ENCODE peak calls at places on chromosome 9, in seven cellular contexts. W, K, A, B, C, M and R are unnamed samples.

GRCh38 chr9:126773004-126773607 is 31.7 kb upstream of the ZBTB43 start:
- DNase-seq in A (no peak), K (no peak), C (no peak), W (no peak), B (no peak), M (no peak), R (no peak)

GRCh38 chr9:136091582-136092352 is 3.3 kb downstream of the NACC2 start:
- DNase-seq in M (peak), W (no peak), B (no peak), C (no peak), A (no peak), K (no peak), R (no peak)

GRCh38 chr9:93064392-93065124 is 6.1 kb downstream of the SUSD3 start:
- DNase-seq in C (no peak), K (no peak), A (peak), B (no peak), M (peak), W (no peak), R (no peak)

GRCh38 chr9:86324901-86325300 is 29.3 kb downstream of the TUT7 start:
- DNase-seq in M (no peak), K (no peak), C (no peak), B (no peak), W (no peak), A (no peak), R (no peak)

GRCh38 chr9:86944974-86945867 is 2.1 kb downstream of the GAS1 start:
- DNase-seq in A (no peak), C (no peak), K (no peak), B (no peak), M (no peak), W (peak), R (no peak)

GRCh38 chr9:111940697-111941096 is 44.1 kb downstream of the UGCG start:
- DNase-seq in W (no peak), B (no peak), C (no peak), M (no peak), K (no peak), A (no peak), R (no peak)

GRCh38 chr9:35519697-35520403 is 29.9 kb downstream of the RUSC2 start:
- DNase-seq in M (no peak), K (peak), A (no peak), C (no peak), B (no peak), W (no peak), R (no peak)

GRCh38 chr9:124180557-124180956 is 77.2 kb upstream of the NEK6 start:
- DNase-seq in B (no peak), M (no peak), A (peak), C (no peak), K (no peak), W (peak), R (no peak)

GRCh38 chr9:121744002-121744686 is 92.7 kb downstream of the DAB2IP start:
- DNase-seq in K (peak), M (no peak), W (peak), C (no peak), A (peak), B (peak), R (peak)

GRCh38 chr9:114033397-114034103 is 44.5 kb downstream of the AMBP start:
- DNase-seq in C (no peak), W (peak), A (no peak), K (peak), B (peak), M (no peak), R (peak)

GRCh38 chr9:35114921-35115341 is 731 bp downstream of the ATOSB start:
- DNase-seq in C (no peak), K (peak), M (peak), W (peak), B (no peak), A (peak), R (peak)

GRCh38 chr9:133591116-133591910 is 17.9 kb downstream of the FAM163B start:
- DNase-seq in W (no peak), K (no peak), C (no peak), B (no peak), M (no peak), A (no peak), R (no peak)

GRCh38 chr9:137619240-137620090 is 660 bp downstream of the EHMT1 start:
- DNase-seq in C (no peak), B (no peak), M (peak), K (no peak), W (peak), A (peak), R (no peak)

GRCh38 chr9:19471737-19472648 is 63.2 kb downstream of the ACER2 start:
- DNase-seq in A (peak), B (no peak), W (peak), C (peak), M (peak), K (peak), R (no peak)

GRCh38 chr9:35564658-35565061 is 40.4 kb upstream of the TESK1 start:
- DNase-seq in C (no peak), A (no peak), M (no peak), K (peak), W (no peak), B (no peak), R (no peak)

GRCh38 chr9:96340707-96341106 is 38.7 kb upstream of the HSD17B3 start:
- DNase-seq in C (no peak), W (no peak), A (no peak), M (no peak), K (no peak), B (no peak), R (no peak)

GRCh38 chr9:109968702-109969450 is 188.9 kb downstream of the PALM2AKAP2 start:
- DNase-seq in A (no peak), B (no peak), M (no peak), C (no peak), K (no peak), W (peak), R (no peak)

GRCh38 chr9:115262477-115262876 is 144.5 kb upstream of the TNC start:
- DNase-seq in C (peak), A (peak), B (peak), K (no peak), M (no peak), W (peak), R (peak)

GRCh38 chr9:113154936-113155335 is 4.1 kb downstream of the SLC31A2 start:
- DNase-seq in C (no peak), M (no peak), K (no peak), W (no peak), A (no peak), B (no peak), R (no peak)

GRCh38 chr9:117414220-117414905 is 494 bp downstream of the ASTN2 start:
- DNase-seq in W (peak), M (no peak), B (peak), A (no peak), K (no peak), C (no peak), R (no peak)

GRCh38 chr9:100440071-100440470 is 13.1 kb downstream of the MSANTD3 start:
- DNase-seq in C (no peak), K (no peak), A (no peak), M (no peak), W (peak), B (no peak), R (no peak)

GRCh38 chr9:116490321-116490720 is 196.8 kb upstream of the TRIM32 start:
- DNase-seq in C (no peak), K (no peak), M (no peak), A (no peak), B (no peak), W (no peak), R (no peak)

GRCh38 chr9:115847245-115847644 is 306.3 kb upstream of the PAPPA start:
- DNase-seq in K (no peak), M (no peak), W (no peak), A (no peak), C (no peak), B (no peak), R (no peak)

GRCh38 chr9:134434896-134435506 is 108.7 kb downstream of the RXRA start:
- DNase-seq in W (peak), B (peak), K (peak), A (peak), M (no peak), C (no peak), R (peak)

GRCh38 chr9:115396071-115396529 is 278.1 kb upstream of the TNC start:
- DNase-seq in M (no peak), W (no peak), C (no peak), K (no peak), B (no peak), A (no peak), R (no peak)

GRCh38 chr9:110844121-110844520 is 175.5 kb downstream of the MUSK start:
- DNase-seq in A (no peak), K (no peak), B (no peak), C (no peak), M (no peak), W (no peak), R (no peak)

GRCh38 chr9:29211681-29212589 is 1638.7 kb upstream of the C9orf72 start:
- DNase-seq in M (no peak), C (no peak), A (no peak), B (no peak), K (no peak), W (peak), R (no peak)

GRCh38 chr9:90958328-90958727 is 156.7 kb downstream of the SYK start:
- DNase-seq in A (no peak), M (no peak), W (no peak), K (no peak), B (no peak), C (no peak), R (no peak)

GRCh38 chr9:86990276-86990675 is 43.0 kb upstream of the GAS1 start:
- DNase-seq in W (no peak), C (no peak), M (no peak), K (no peak), A (no peak), B (no peak), R (no peak)

GRCh38 chr9:36901528-36901927 is 132.5 kb downstream of the PAX5 start:
- DNase-seq in W (no peak), B (no peak), K (no peak), A (no peak), M (no peak), C (no peak), R (no peak)

GRCh38 chr9:126109575-126109974 is 217.1 kb upstream of the MVB12B start:
- DNase-seq in W (no peak), M (no peak), K (no peak), B (no peak), C (no peak), A (no peak), R (no peak)

GRCh38 chr9:2229109-2229733 is 214.1 kb downstream of the SMARCA2 start:
- DNase-seq in B (no peak), M (no peak), K (no peak), C (no peak), W (no peak), A (no peak), R (no peak)

GRCh38 chr9:21812945-21813568 is 10.6 kb downstream of the MTAP start:
- DNase-seq in B (peak), K (peak), W (peak), A (peak), M (peak), C (no peak), R (peak)

DNA sequence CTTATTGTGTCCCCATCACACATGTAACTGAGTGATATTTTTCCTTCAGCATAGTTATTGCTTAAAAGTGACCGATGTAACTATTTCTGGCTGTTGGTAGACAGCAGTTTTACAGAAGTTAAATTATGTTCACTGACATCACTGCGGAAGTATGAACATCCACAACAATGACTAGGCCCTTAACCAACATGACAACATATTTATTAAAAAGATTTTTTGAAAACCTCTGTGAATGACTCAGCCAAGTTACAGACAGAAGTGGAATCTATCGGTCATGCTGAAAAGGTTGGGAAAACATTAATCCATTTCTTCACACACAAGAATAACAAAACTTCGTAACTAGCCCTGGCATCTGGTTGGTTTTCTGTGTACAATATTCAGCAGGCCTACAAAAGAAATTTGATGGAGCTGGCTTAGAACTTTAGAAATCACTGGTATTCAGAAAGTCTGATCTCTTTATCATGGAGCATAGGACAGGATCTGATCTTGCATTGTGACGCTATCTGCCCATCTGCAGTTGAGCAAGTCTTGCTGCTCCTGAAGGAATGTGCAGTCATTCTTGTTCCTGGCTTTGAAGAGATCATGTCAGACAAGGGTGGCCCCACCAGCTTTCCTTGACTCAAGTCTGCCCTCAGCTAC is 6.5 kb downstream of the GLIS3 start:
- DNase-seq in K (peak), A (no peak), W (no peak), B (no peak), M (no peak), C (peak), R (peak)
- H3K27ac ChIP-seq in K (peak), A (peak), W (no peak), B (peak), M (no peak), C (peak), R (peak)

DNA sequence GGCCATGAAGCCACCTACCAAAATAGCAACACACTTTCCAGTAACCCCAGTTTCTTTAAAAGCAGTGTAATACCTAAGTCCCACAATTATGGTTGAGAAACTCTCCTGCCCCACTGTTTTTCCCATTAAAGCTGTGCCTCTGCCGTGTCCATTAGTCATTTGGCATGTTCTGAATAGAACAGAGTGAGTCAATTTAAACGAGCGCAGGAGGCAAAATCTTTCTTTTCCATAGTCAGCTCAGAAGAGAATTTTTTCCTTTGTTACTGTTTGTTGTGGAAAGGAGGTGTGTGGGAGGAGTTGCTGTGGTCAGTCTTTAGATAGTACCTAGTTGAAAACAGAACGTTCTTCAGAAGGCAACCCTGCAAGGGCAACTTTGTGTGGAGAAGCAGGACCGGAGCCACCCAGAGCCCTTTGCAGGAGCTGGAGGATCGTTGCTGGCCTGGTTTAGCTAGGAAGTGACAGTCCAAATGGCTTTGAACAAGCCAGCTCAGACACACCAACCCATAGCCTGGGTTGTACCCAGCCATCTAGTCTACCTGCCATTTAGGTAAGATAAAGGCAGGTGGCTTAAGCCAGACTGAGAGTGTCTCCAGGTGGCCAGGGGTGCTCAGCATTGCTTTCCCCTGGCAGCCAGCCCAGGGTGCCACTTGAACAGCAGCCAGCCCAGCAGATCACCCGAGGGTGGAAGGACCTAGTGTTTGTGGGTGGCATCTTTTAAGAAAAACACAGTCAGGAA is 30.4 kb downstream of the GADD45G start:
- DNase-seq in M (no peak), B (peak), A (no peak), W (no peak), K (no peak), C (no peak), R (no peak)
- H3K27ac ChIP-seq in M (no peak), B (peak), A (no peak), W (no peak), K (peak), C (no peak), R (no peak)

GRCh38 chr9:106969696-106970095 is 106.7 kb downstream of the ZNF462 start:
- DNase-seq in M (no peak), W (peak), K (no peak), B (no peak), A (no peak), C (no peak), R (no peak)

GRCh38 chr9:106966481-106966880 is 103.5 kb downstream of the ZNF462 start:
- DNase-seq in A (no peak), B (no peak), K (no peak), W (no peak), C (no peak), M (no peak), R (no peak)

GRCh38 chr9:106970976-106971457 is 108.1 kb downstream of the ZNF462 start:
- DNase-seq in M (no peak), C (no peak), W (no peak), B (no peak), K (no peak), A (no peak), R (no peak)

GRCh38 chr9:106974341-106974740 is 111.4 kb downstream of the ZNF462 start:
- DNase-seq in M (no peak), K (no peak), W (no peak), A (no peak), B (no peak), C (no peak), R (no peak)

DNA sequence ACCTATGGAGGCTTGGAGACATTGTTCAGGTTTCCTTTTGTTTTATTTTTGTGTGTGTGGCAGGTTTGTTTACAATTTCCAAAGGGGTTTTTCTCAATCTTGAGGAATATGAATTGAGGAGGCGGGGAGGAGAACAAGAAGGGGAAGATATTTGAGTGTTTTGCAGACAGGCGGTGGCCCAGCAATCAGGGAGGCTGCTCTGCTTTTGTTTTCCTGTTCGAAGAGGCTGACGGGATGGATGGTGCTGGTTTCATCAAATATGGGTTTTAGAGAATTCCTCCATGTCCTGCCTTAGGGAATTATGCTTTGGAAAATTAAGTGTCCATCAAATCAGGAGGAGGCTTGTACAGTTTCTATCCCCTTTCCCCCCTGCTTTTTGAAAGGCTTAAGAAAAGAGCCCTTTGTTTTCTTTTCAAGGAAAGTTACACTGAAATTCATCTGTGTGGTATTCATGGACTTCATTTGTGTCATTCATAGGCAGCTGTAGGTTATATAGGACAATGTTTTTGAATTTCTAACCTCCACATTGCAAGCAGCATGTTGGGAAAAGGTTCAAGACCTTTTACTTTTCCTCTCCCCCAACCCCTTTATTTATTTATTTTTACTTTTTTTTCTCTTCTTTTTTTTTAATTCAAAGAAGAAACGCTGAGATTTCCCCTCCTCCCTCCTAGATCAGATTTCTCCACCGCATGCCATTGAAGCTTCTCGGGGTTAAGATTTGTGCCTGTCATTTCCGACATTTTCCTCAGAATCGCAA is 107.4 kb downstream of the ZNF462 start:
- DNase-seq in B (no peak), C (no peak), M (no peak), A (no peak), W (no peak), K (no peak), R (peak)
- H3K27ac ChIP-seq in B (no peak), C (no peak), M (no peak), A (no peak), W (no peak), K (no peak), R (peak)

GRCh38 chr9:128243486-128244415 is 32.1 kb downstream of the GOLGA2 start:
- DNase-seq in M (no peak), K (no peak), C (no peak), A (peak), B (no peak), W (no peak), R (no peak)

GRCh38 chr9:128246471-128246870 is 29.3 kb downstream of the GOLGA2 start:
- DNase-seq in M (no peak), B (no peak), K (no peak), W (no peak), A (no peak), C (no peak), R (no peak)

GRCh38 chr9:128247191-128247803 is 28.5 kb downstream of the GOLGA2 start:
- DNase-seq in K (no peak), A (no peak), M (no peak), C (no peak), B (no peak), W (no peak), R (no peak)

GRCh38 chr9:128244443-128245226 is 31.2 kb downstream of the GOLGA2 start:
- DNase-seq in K (peak), W (peak), C (no peak), B (peak), M (no peak), A (peak), R (peak)

GRCh38 chr9:128245293-128246151 is 30.3 kb downstream of the GOLGA2 start:
- DNase-seq in C (no peak), B (no peak), W (no peak), A (peak), M (no peak), K (no peak), R (peak)
- H3K27ac ChIP-seq in C (no peak), B (peak), W (no peak), A (peak), M (no peak), K (no peak), R (no peak)

DNA sequence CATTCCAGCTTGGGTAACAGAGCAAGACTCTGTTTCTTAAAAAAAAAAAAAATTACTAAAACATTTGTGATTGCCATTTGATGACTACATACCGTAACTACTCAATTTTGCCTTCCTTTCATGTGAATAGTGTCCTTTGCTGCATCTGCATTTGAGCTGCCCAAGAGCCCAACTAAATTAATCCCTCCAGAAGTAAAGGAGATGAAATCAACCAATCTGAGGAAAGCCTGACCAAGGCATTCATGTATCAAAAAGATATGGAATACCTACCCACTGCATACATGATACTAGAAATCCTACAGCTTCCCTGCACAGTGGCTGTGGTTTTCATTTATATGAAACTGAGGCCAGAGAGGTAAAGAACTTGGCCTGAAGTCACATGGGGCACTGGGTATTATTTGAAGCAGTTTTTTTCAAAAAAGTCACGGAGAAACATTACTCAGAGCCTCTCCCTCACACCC is 177.5 kb downstream of the AOPEP start:
- DNase-seq in M (no peak), A (no peak), B (no peak), W (no peak), C (no peak), K (no peak), R (no peak)
- H3K27ac ChIP-seq in M (no peak), A (no peak), B (no peak), W (peak), C (no peak), K (peak), R (no peak)